ENCODE peak calls at places on chromosome X, in nine cellular contexts. M is cardiac muscle cell; P is CD8-positive, alpha-beta T cell; Z is choroid plexus epithelial cell; W is fibroblast of lung; X is breast epithelium; L is brain microvascular endothelial cell; T is left lung; Q is BJ. V is an unnamed sample.

GRCh38 chrX:70166601-70167590 is 10.4 kb upstream of the DGAT2L6 start:
- DNase-seq in M (no peak), P (no peak), Z (peak; percentile 71), W (peak; percentile 78), X (no peak), L (peak; percentile 34), T (no peak), Q (no peak), V (no peak)

GRCh38 chrX:122087353-122087752 is 1039.9 kb downstream of the GLUD2 start:
- DNase-seq in M (no peak), P (no peak), Z (peak; percentile 53), W (no peak), X (no peak), L (no peak), T (no peak), Q (no peak), V (no peak)

GRCh38 chrX:34585561-34585960 is 71.5 kb downstream of the TMEM47 start:
- DNase-seq in M (no peak), P (no peak), Z (peak; percentile 7), W (no peak), X (no peak), L (no peak), T (no peak), Q (no peak), V (no peak)

GRCh38 chrX:103240155-103240554 is 14.8 kb downstream of the TCEAL8 start:
- DNase-seq in M (no peak), P (no peak), Z (no peak), W (no peak), X (no peak), L (no peak), T (no peak), Q (no peak), V (no peak)

GRCh38 chrX:109855501-109855900 is 122.4 kb upstream of the ACSL4 start:
- DNase-seq in M (no peak), P (no peak), Z (no peak), W (no peak), X (no peak), L (no peak), T (no peak), Q (no peak), V (no peak)

GRCh38 chrX:136126892-136127406 is 20.4 kb upstream of the FHL1 start:
- DNase-seq in M (peak; percentile 9), P (no peak), Z (peak; percentile 58), W (peak; percentile 64), X (no peak), L (peak; percentile 24), T (no peak), Q (no peak), V (no peak)

GRCh38 chrX:68989865-68990606 is 161.2 kb downstream of the EFNB1 start:
- DNase-seq in M (peak; percentile 81), P (no peak), Z (peak; percentile 70), W (peak; percentile 90), X (no peak), L (peak; percentile 54), T (no peak), Q (peak; percentile 23), V (no peak)

GRCh38 chrX:130563476-130563875 is 161.7 kb downstream of the RBMX2 start:
- DNase-seq in M (no peak), P (no peak), Z (no peak), W (no peak), X (no peak), L (no peak), T (no peak), Q (no peak), V (no peak)

GRCh38 chrX:28610746-28611145 is 23.5 kb downstream of the IL1RAPL1 start:
- DNase-seq in M (no peak), P (no peak), Z (no peak), W (no peak), X (no peak), L (no peak), T (no peak), Q (no peak), V (no peak)

GRCh38 chrX:8870411-8870810 is 69.2 kb upstream of the FAM9A start:
- DNase-seq in M (no peak), P (no peak), Z (peak; percentile 52), W (no peak), X (no peak), L (no peak), T (no peak), Q (no peak), V (no peak)

GRCh38 chrX:154506483-154507332 is 9.3 kb downstream of the FAM3A start:
- DNase-seq in M (no peak), P (no peak), Z (no peak), W (no peak), X (no peak), L (no peak), T (no peak), Q (no peak), V (no peak)

GRCh38 chrX:115226929-115227328 is 7.0 kb downstream of the LRCH2 start:
- DNase-seq in M (peak; percentile 40), P (no peak), Z (peak; percentile 54), W (peak; percentile 9), X (no peak), L (peak; percentile 7), T (no peak), Q (no peak), V (no peak)

GRCh38 chrX:147476008-147476407 is 435.7 kb upstream of the FMR1 start:
- DNase-seq in M (peak; percentile 23), P (no peak), Z (peak; percentile 1), W (no peak), X (no peak), L (no peak), T (no peak), Q (no peak), V (no peak)
- TF ChIP-seq CTCF in M (no peak), P (no peak), Z (no peak), W (no peak), X (no peak), L (no peak), T (no peak), Q (no peak), V (no peak)

GRCh38 chrX:13894888-13895564 is 78.1 kb upstream of the GPM6B start:
- DNase-seq in M (no peak), P (no peak), Z (no peak), W (no peak), X (no peak), L (no peak), T (no peak), Q (no peak), V (no peak)
- TF ChIP-seq CTCF in M (no peak), P (no peak), Z (no peak), W (no peak), X (no peak), L (no peak), T (no peak), Q (no peak), V (no peak)

DNA sequence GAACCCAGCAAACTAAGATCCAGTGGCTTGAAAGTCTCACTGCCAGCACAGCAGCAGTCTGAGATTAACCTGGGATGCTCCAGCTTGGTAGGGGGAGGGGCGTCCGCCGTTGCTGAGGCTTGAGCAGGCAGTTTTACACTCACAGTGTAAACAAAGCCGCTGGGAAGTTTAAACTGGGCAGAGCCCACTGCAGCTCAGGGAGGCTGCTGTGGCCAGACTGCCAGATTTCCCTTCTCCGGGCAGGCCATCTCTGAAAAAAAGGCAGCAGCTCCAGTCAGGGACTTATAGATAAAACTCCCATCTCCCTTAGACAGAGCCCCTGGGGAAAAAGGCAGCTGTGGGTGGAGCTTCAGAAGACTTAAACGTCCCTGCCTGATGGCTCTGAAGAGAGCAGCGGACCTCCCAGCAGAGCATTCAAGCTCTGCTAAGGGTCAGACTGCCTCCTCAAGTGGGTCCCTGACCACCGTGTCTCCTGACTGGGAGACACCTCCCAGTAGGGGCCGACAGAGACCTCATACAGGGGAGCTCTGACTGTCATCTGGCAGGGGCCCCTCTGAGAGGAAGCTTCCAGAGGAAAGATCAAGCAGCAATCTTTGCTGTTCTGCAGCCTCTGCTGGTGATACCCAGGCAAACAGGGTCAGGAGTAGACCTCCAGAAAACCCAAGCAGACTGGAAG is 45.1 kb upstream of the CDX4 start:
- DNase-seq in M (peak; percentile 30), P (no peak), Z (no peak), W (no peak), X (no peak), L (no peak), T (no peak), Q (no peak), V (no peak)
- TF ChIP-seq CTCF in M (no peak), P (no peak), Z (no peak), W (no peak), X (no peak), L (no peak), T (no peak), Q (no peak), V (no peak)

DNA sequence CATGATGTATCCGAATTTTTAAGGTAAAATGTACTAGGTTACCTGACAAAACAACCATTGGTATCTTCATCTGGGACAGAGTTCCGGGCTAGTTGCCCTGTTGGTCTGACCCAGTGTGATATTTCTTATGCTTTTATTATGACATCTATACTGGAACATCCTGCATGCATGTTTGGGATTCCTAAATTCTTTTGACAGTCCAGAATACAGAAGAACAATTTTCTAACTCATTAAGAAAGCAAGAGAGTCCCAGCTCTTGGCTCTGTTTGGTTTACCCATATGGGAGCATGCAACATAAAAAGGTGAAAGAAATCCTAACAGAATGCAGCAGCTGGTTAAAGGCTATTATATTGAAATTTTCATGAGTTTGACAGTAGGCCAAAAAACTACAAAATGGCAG is 247.7 kb upstream of the FTHL17 start:
- DNase-seq in M (no peak), P (no peak), Z (peak; percentile 64), W (peak; percentile 41), X (no peak), L (peak; percentile 8), T (no peak), Q (no peak), V (no peak)
- TF ChIP-seq CTCF in M (no peak), P (no peak), Z (no peak), W (no peak), X (no peak), L (no peak), T (no peak), Q (no peak), V (no peak)

GRCh38 chrX:12701625-12702024 is 89.6 kb upstream of the PRPS2 start:
- DNase-seq in M (peak; percentile 80), P (no peak), Z (peak; percentile 57), W (peak; percentile 46), X (no peak), L (peak; percentile 20), T (peak; percentile 43), Q (peak; percentile 1), V (no peak)
- TF ChIP-seq CTCF in M (peak; percentile 55), P (no peak), Z (peak; percentile 61), W (peak; percentile 57), X (peak; percentile 25), L (peak; percentile 70), T (peak; percentile 18), Q (peak; percentile 58), V (no peak)

GRCh38 chrX:53422091-53422914 is at the start of the genes RIBC1 and SMC1A:
- DNase-seq in M (peak; percentile 95), P (peak; percentile 86), Z (peak; percentile 98), W (peak; percentile 98), X (peak; percentile 98), L (peak; percentile 99), T (peak; percentile 99), Q (peak; percentile 84), V (peak; percentile 93)
- TF ChIP-seq CTCF in M (no peak), P (no peak), Z (no peak), W (no peak), X (no peak), L (no peak), T (no peak), Q (no peak), V (no peak)

DNA sequence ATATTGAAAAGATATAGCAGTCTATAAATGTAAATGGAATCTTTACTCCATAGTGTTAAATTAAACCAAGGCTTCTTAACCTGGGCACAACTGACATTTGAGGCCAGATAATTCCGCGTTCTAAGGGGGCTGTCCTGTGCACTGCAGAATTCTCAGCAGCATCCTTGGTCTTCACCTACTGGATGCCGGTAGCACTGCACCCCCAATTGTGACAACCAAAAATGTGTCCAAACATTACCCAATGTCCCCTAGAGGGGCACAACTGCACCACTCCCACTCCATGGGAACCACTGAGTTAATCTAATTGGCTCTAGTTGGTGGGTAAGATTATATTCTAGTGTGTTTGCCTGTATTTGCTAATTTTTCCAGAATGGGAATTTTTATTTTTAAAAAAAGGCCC is 16.6 kb downstream of the AP1S2 start:
- DNase-seq in M (no peak), P (no peak), Z (no peak), W (no peak), X (no peak), L (no peak), T (no peak), Q (no peak), V (no peak)
- TF ChIP-seq CTCF in M (no peak), P (peak; percentile 35), Z (peak; percentile 25), W (peak; percentile 13), X (no peak), L (peak; percentile 59), T (no peak), Q (no peak), V (no peak)

V was measured in omental fat pad.